ENCODE peak calls at places on chromosomes 13 and 19, in seven cellular contexts. R is Peyer's patch; P is activated CD4-positive, alpha-beta T cell treated with anti-CD3 and anti-CD28 coated beads for 24 hours; C is posterior vena cava; I is AG10803; J is stimulated activated CD4-positive, alpha-beta T cell treated with anti-CD3 and anti-CD28 coated beads, Interleukin-4, amount 100 ng/mL, for 48 hours; E is CD4-positive, CD25-positive, alpha-beta regulatory T cell. M is an unnamed sample.
A peak's percentile ranks its signal among the peaks of the same experiment; 100 is the strongest.

GRCh38 chr13:95644611-95645052 is at the start of gene DZIP1:
- DNase-seq in R (no peak), P (peak; percentile 25), C (peak; percentile 94), I (peak; percentile 81), J (no peak), E (peak; percentile 28), M (peak; percentile 94)

GRCh38 chr19:12774588-12775555 is at the start of gene HOOK2:
- DNase-seq in R (peak; percentile 69), P (no peak), C (no peak), I (no peak), J (no peak), E (peak; percentile 33), M (no peak)

GRCh38 chr13:104473936-104474335 is 1407.7 kb upstream of the SLC10A2 start:
- DNase-seq in R (no peak), P (no peak), C (no peak), I (no peak), J (no peak), E (no peak), M (no peak)

GRCh38 chr13:24500977-24501376 is 11.6 kb downstream of the PARP4 start:
- DNase-seq in R (no peak), P (no peak), C (no peak), I (peak; percentile 44), J (no peak), E (no peak), M (no peak)

GRCh38 chr19:4124638-4125037 is 716 bp upstream of the MAP2K2 start:
- DNase-seq in R (no peak), P (no peak), C (no peak), I (no peak), J (no peak), E (no peak), M (no peak)

GRCh38 chr19:45640849-45641273 is 1.7 kb upstream of the EML2 start:
- DNase-seq in R (peak; percentile 31), P (peak; percentile 51), C (no peak), I (no peak), J (peak; percentile 47), E (no peak), M (no peak)

GRCh38 chr19:14473073-14473790 is 1.9 kb downstream of the PTGER1 start:
- DNase-seq in R (no peak), P (no peak), C (no peak), I (no peak), J (no peak), E (no peak), M (no peak)

GRCh38 chr19:15195381-15195964 is 5.3 kb downstream of the NOTCH3 start:
- DNase-seq in R (no peak), P (no peak), C (peak; percentile 91), I (peak; percentile 58), J (no peak), E (no peak), M (no peak)

GRCh38 chr13:23992722-23993438 is 95.6 kb upstream of the C1QTNF9B start:
- DNase-seq in R (no peak), P (no peak), C (no peak), I (no peak), J (no peak), E (no peak), M (no peak)

GRCh38 chr13:45728759-45729158 is 26.6 kb downstream of the CBY2 start:
- DNase-seq in R (no peak), P (no peak), C (no peak), I (no peak), J (no peak), E (peak; percentile 9), M (no peak)

GRCh38 chr13:83880275-83881027 is 1.8 kb downstream of the SLITRK1 start:
- DNase-seq in R (no peak), P (no peak), C (no peak), I (no peak), J (no peak), E (no peak), M (no peak)

GRCh38 chr13:51781246-51782022 is 22.5 kb downstream of the DHRS12 start:
- DNase-seq in R (no peak), P (no peak), C (no peak), I (no peak), J (no peak), E (peak; percentile 37), M (no peak)

GRCh38 chr19:4866595-4867424 is 657 bp downstream of the PLIN3 start:
- DNase-seq in R (peak; percentile 78), P (peak; percentile 28), C (peak; percentile 91), I (peak; percentile 48), J (peak; percentile 28), E (peak; percentile 46), M (no peak)

GRCh38 chr13:110428281-110428680 is 121.2 kb downstream of the COL4A2 start:
- DNase-seq in R (no peak), P (no peak), C (no peak), I (no peak), J (no peak), E (no peak), M (no peak)

M was measured in chondrocyte.